ENCODE peak calls at places on chromosomes 4 and X, in ten cellular contexts. J, Z, R, E, S, F, P, D, T and Q are unnamed samples.
A peak's percentile ranks its signal among the peaks of the same experiment; 100 is the strongest.

GRCh38 chrX:108736509-108737479 is at the start of gene IRS4:
- DNase-seq in J (peak; percentile 20), Z (no peak), R (no peak), E (peak; percentile 10), S (no peak), F (peak; percentile 14), P (no peak), D (no peak), T (no peak), Q (peak; percentile 79)

GRCh38 chr4:124329134-124329533 is 383.4 kb downstream of the ANKRD50 start:
- DNase-seq in J (no peak), Z (no peak), R (no peak), E (no peak), S (no peak), F (no peak), P (no peak), D (no peak), T (no peak), Q (no peak)

GRCh38 chr4:3077796-3078195 is 3.3 kb downstream of the HTT start:
- DNase-seq in J (no peak), Z (no peak), R (no peak), E (no peak), S (no peak), F (no peak), P (no peak), D (no peak), T (no peak), Q (no peak)

GRCh38 chr4:120916937-120917336 is 5.6 kb downstream of the PRDM5 start:
- DNase-seq in J (no peak), Z (peak; percentile 31), R (no peak), E (no peak), S (no peak), F (no peak), P (no peak), D (no peak), T (no peak), Q (no peak)

GRCh38 chr4:145920205-145920604 is 18.4 kb downstream of the ZNF827 start:
- DNase-seq in J (no peak), Z (peak; percentile 93), R (no peak), E (peak; percentile 92), S (peak; percentile 91), F (peak; percentile 89), P (peak; percentile 96), D (peak; percentile 59), T (no peak), Q (no peak)

GRCh38 chr4:8383451-8384160 is 56.9 kb downstream of the ACOX3 start:
- DNase-seq in J (no peak), Z (peak; percentile 42), R (no peak), E (peak; percentile 46), S (peak; percentile 51), F (no peak), P (peak; percentile 85), D (no peak), T (no peak), Q (no peak)

GRCh38 chr4:88054909-88055308 is 47.5 kb downstream of the PKD2 start:
- DNase-seq in J (peak; percentile 1), Z (peak; percentile 72), R (no peak), E (peak; percentile 59), S (peak; percentile 74), F (peak; percentile 48), P (peak; percentile 39), D (no peak), T (peak; percentile 47), Q (no peak)

GRCh38 chrX:44267861-44268260 is 75.6 kb downstream of the EFHC2 start:
- DNase-seq in J (no peak), Z (no peak), R (no peak), E (no peak), S (no peak), F (no peak), P (no peak), D (no peak), T (no peak), Q (no peak)

GRCh38 chr4:53273726-53274125 is 92.1 kb downstream of the SCFD2 start:
- DNase-seq in J (no peak), Z (peak; percentile 53), R (no peak), E (no peak), S (peak; percentile 37), F (peak; percentile 8), P (peak; percentile 33), D (no peak), T (no peak), Q (no peak)

GRCh38 chr4:150699599-150699998 is 117.6 kb downstream of the MAB21L2 start:
- DNase-seq in J (no peak), Z (peak; percentile 15), R (no peak), E (no peak), S (no peak), F (peak; percentile 4), P (no peak), D (no peak), T (no peak), Q (no peak)

GRCh38 chr4:150591284-150591874 is 9.4 kb downstream of the MAB21L2 start:
- DNase-seq in J (peak; percentile 33), Z (no peak), R (no peak), E (no peak), S (no peak), F (no peak), P (no peak), D (no peak), T (no peak), Q (peak; percentile 54)

GRCh38 chr4:62263454-62263853 is 1063.3 kb downstream of the ADGRL3 start:
- DNase-seq in J (no peak), Z (no peak), R (no peak), E (no peak), S (no peak), F (no peak), P (no peak), D (no peak), T (no peak), Q (no peak)

GRCh38 chrX:125503769-125504168 is 184.1 kb downstream of the TEX13C start:
- DNase-seq in J (no peak), Z (no peak), R (no peak), E (no peak), S (no peak), F (no peak), P (no peak), D (no peak), T (no peak), Q (no peak)

GRCh38 chr4:181845617-181846016 is 397.6 kb upstream of the TENM3 start:
- DNase-seq in J (no peak), Z (no peak), R (no peak), E (no peak), S (no peak), F (no peak), P (no peak), D (no peak), T (no peak), Q (no peak)

GRCh38 chr4:184444953-184445309 is 29.4 kb downstream of the IRF2 start:
- DNase-seq in J (no peak), Z (no peak), R (no peak), E (no peak), S (no peak), F (no peak), P (no peak), D (no peak), T (no peak), Q (no peak)

GRCh38 chr4:8274772-8275241 is 5.3 kb downstream of the HTRA3 start:
- DNase-seq in J (peak; percentile 35), Z (peak; percentile 93), R (peak; percentile 77), E (peak; percentile 97), S (peak; percentile 67), F (peak; percentile 79), P (peak; percentile 76), D (peak; percentile 65), T (no peak), Q (no peak)

GRCh38 chrX:122771933-122772332 is 412.1 kb upstream of the GRIA3 start:
- DNase-seq in J (no peak), Z (no peak), R (no peak), E (no peak), S (no peak), F (no peak), P (no peak), D (no peak), T (no peak), Q (no peak)

GRCh38 chrX:8374041-8374825 is 90.4 kb upstream of the VCX3B start:
- DNase-seq in J (no peak), Z (no peak), R (no peak), E (no peak), S (no peak), F (peak; percentile 1), P (no peak), D (no peak), T (no peak), Q (no peak)

GRCh38 chrX:54710920-54711319 is 87.1 kb downstream of the ITIH6 start:
- DNase-seq in J (no peak), Z (no peak), R (no peak), E (no peak), S (no peak), F (no peak), P (no peak), D (no peak), T (no peak), Q (no peak)

GRCh38 chr4:139484861-139485311 is 31.0 kb downstream of the RAB33B start:
- DNase-seq in J (no peak), Z (no peak), R (no peak), E (no peak), S (no peak), F (no peak), P (no peak), D (no peak), T (no peak), Q (no peak)

GRCh38 chr4:2882341-2882740 is 38.7 kb downstream of the ADD1 start:
- DNase-seq in J (no peak), Z (peak; percentile 40), R (no peak), E (no peak), S (no peak), F (no peak), P (no peak), D (no peak), T (no peak), Q (no peak)

GRCh38 chr4:158826882-158827281 is 58.1 kb downstream of the FNIP2 start:
- DNase-seq in J (no peak), Z (no peak), R (no peak), E (no peak), S (no peak), F (no peak), P (no peak), D (no peak), T (no peak), Q (no peak)

GRCh38 chr4:177596991-177597390 is 154.8 kb upstream of the AGA start:
- DNase-seq in J (no peak), Z (no peak), R (no peak), E (no peak), S (no peak), F (no peak), P (no peak), D (no peak), T (no peak), Q (no peak)

GRCh38 chr4:147498031-147498700 is 17.3 kb downstream of the EDNRA start:
- DNase-seq in J (no peak), Z (peak; percentile 88), R (no peak), E (peak; percentile 71), S (peak; percentile 69), F (peak; percentile 71), P (peak; percentile 12), D (no peak), T (no peak), Q (no peak)

GRCh38 chr4:163663454-163664225 is 169.2 kb downstream of the TMA16 start:
- DNase-seq in J (no peak), Z (no peak), R (no peak), E (no peak), S (no peak), F (no peak), P (no peak), D (no peak), T (peak; percentile 20), Q (no peak)

GRCh38 chr4:69749771-69750170 is 10.6 kb downstream of the SULT1B1 start:
- DNase-seq in J (no peak), Z (peak; percentile 2), R (no peak), E (peak; percentile 55), S (peak; percentile 31), F (no peak), P (no peak), D (no peak), T (no peak), Q (no peak)

GRCh38 chr4:54645830-54646229 is 11.9 kb upstream of the KIT start:
- DNase-seq in J (no peak), Z (no peak), R (no peak), E (no peak), S (no peak), F (no peak), P (no peak), D (no peak), T (no peak), Q (no peak)

GRCh38 chrX:9327747-9328145 is 137.1 kb upstream of the TBL1X start:
- DNase-seq in J (no peak), Z (peak; percentile 90), R (no peak), E (peak; percentile 30), S (peak; percentile 60), F (peak; percentile 85), P (peak; percentile 93), D (no peak), T (peak; percentile 80), Q (no peak)